ENCODE peak calls at places on chromosomes 16 and 17, in four cellular contexts. Y, S, I and R are unnamed samples.

GRCh38 chr17:29838961-29839360 is 91.1 kb downstream of the SSH2 start:
- DNase-seq in S (no peak), I (peak; percentile 31), Y (no peak), R (no peak)

GRCh38 chr16:50381679-50382440 is 13.1 kb upstream of the BRD7 start:
- DNase-seq in I (no peak), Y (no peak), S (no peak), R (no peak)

GRCh38 chr17:78728495-78728894 is 53.6 kb downstream of the CYTH1 start:
- DNase-seq in S (no peak), Y (no peak), I (no peak), R (no peak)

GRCh38 chr16:28192811-28193529 is 18.8 kb downstream of the XPO6 start:
- DNase-seq in Y (peak; percentile 59), S (no peak), I (no peak), R (no peak)

GRCh38 chr16:66508914-66509496 is 40.9 kb downstream of the TK2 start:
- DNase-seq in Y (no peak), I (no peak), S (no peak), R (no peak)

GRCh38 chr17:78573955-78574354 is 3.2 kb downstream of the DNAH17 start:
- DNase-seq in I (no peak), Y (no peak), S (no peak), R (no peak)

GRCh38 chr16:89256651-89257254 is 39.2 kb downstream of the ZNF778 start:
- DNase-seq in Y (no peak), I (no peak), S (peak; percentile 73), R (no peak)

GRCh38 chr17:13351046-13351445 is 250.7 kb downstream of the HS3ST3A1 start:
- DNase-seq in S (no peak), Y (no peak), I (no peak), R (no peak)

GRCh38 chr16:65101009-65101408 is 20.9 kb downstream of the CDH11 start:
- DNase-seq in I (no peak), Y (no peak), S (no peak), R (no peak)

GRCh38 chr17:29546834-29547233 is 20.0 kb downstream of the ABHD15 start:
- DNase-seq in S (no peak), Y (no peak), I (no peak), R (no peak)

GRCh38 chr16:30064746-30065111 is 831 bp upstream of the ALDOA start:
- DNase-seq in S (no peak), Y (no peak), I (no peak), R (no peak)

GRCh38 chr17:17205368-17206148 is 575 bp downstream of the PLD6 start:
- DNase-seq in S (peak; percentile 73), Y (peak; percentile 73), I (peak; percentile 51), R (no peak)

GRCh38 chr16:67183-67791 is 5.1 kb downstream of the RHBDF1 start:
- DNase-seq in Y (no peak), I (no peak), S (no peak), R (no peak)

GRCh38 chr16:26360867-26361266 is 669.1 kb downstream of the HS3ST4 start:
- DNase-seq in S (no peak), I (no peak), Y (no peak), R (no peak)

GRCh38 chr17:31559647-31560501 is 168.4 kb downstream of the RAB11FIP4 start:
- DNase-seq in Y (no peak), S (peak; percentile 47), I (no peak), R (no peak)

GRCh38 chr16:54342001-54342776 is 55.6 kb upstream of the IRX3 start:
- DNase-seq in I (no peak), S (peak; percentile 38), Y (no peak), R (no peak)

GRCh38 chr17:343211-343610 is 9.4 kb downstream of the RPH3AL start:
- DNase-seq in S (no peak), Y (no peak), I (no peak), R (no peak)

GRCh38 chr17:10105513-10106001 is 92.8 kb downstream of the GAS7 start:
- DNase-seq in S (peak; percentile 64), I (peak; percentile 77), Y (no peak), R (no peak)

GRCh38 chr16:81746566-81746965 is 32.5 kb upstream of the PLCG2 start:
- DNase-seq in Y (no peak), I (no peak), S (no peak), R (no peak)

GRCh38 chr16:89143911-89144675 is 27.5 kb upstream of the CDH15 start:
- DNase-seq in S (no peak), Y (no peak), I (no peak), R (no peak)

GRCh38 chr16:12178251-12178990 is 201.9 kb downstream of the SNX29 start:
- DNase-seq in S (no peak), Y (no peak), I (peak; percentile 38), R (no peak)

GRCh38 chr16:66270333-66270927 is 96.1 kb upstream of the CDH5 start:
- DNase-seq in S (peak; percentile 67), Y (peak; percentile 69), I (peak; percentile 48), R (no peak)

GRCh38 chr16:82653550-82654511 is 27.1 kb downstream of the CDH13 start:
- DNase-seq in I (no peak), Y (no peak), S (peak; percentile 92), R (peak; percentile 91)

GRCh38 chr17:81691608-81692007 is 7.8 kb downstream of the HGS start:
- DNase-seq in I (no peak), S (no peak), Y (no peak), R (no peak)

GRCh38 chr17:83181991-83182619 is 102.7 kb downstream of the METRNL start:
- DNase-seq in I (no peak), Y (no peak), S (no peak), R (no peak)